ENCODE peak calls at places on chromosomes 1 and 21, in six cellular contexts. B, P, V, E, O and F are unnamed samples.

GRCh38 chr1:41728403-41729202 is 190.1 kb downstream of the HIVEP3 start:
- DNase-seq in V (peak; percentile 60), P (no peak), B (no peak), E (peak; percentile 80), O (no peak), F (no peak)

GRCh38 chr1:169124459-169124858 is 18.0 kb downstream of the ATP1B1 start:
- DNase-seq in V (no peak), P (no peak), E (no peak), O (no peak), B (no peak), F (no peak)

GRCh38 chr1:109776206-109776835 is 12.6 kb upstream of the EPS8L3 start:
- DNase-seq in V (no peak), B (peak; percentile 43), O (no peak), E (no peak), P (no peak), F (no peak)

GRCh38 chr1:22105611-22106207 is 37.2 kb downstream of the WNT4 start:
- DNase-seq in O (peak; percentile 57), V (peak; percentile 40), E (peak; percentile 30), P (no peak), B (no peak), F (no peak)

GRCh38 chr1:203915811-203916210 is 54.4 kb downstream of the SNRPE start:
- DNase-seq in V (no peak), B (no peak), P (no peak), O (peak; percentile 88), E (no peak), F (no peak)

GRCh38 chr1:181097242-181097641 is 8.7 kb downstream of the IER5 start:
- DNase-seq in P (no peak), B (no peak), E (no peak), O (no peak), V (no peak), F (no peak)

GRCh38 chr1:118914379-118915161 is 73.6 kb downstream of the TBX15 start:
- DNase-seq in P (no peak), O (no peak), B (no peak), E (no peak), V (no peak), F (peak; percentile 77)

GRCh38 chr21:46060596-46061061 is 37.3 kb upstream of the COL6A2 start:
- DNase-seq in V (peak; percentile 99), E (peak; percentile 28), P (peak; percentile 47), B (peak; percentile 44), O (peak; percentile 97), F (peak; percentile 36)

GRCh38 chr1:14570514-14570913 is 28.0 kb upstream of the KAZN start:
- DNase-seq in P (no peak), B (no peak), E (no peak), O (no peak), V (no peak), F (no peak)

GRCh38 chr1:14910947-14911721 is 242.4 kb upstream of the TMEM51 start:
- DNase-seq in O (no peak), E (no peak), V (peak; percentile 31), P (no peak), B (peak; percentile 15), F (no peak)

GRCh38 chr1:24875257-24875656 is 54.8 kb downstream of the RUNX3 start:
- DNase-seq in E (no peak), O (no peak), B (no peak), V (no peak), P (no peak), F (no peak)

GRCh38 chr1:186878356-186878755 is 49.6 kb downstream of the PLA2G4A start:
- DNase-seq in P (no peak), B (no peak), O (no peak), V (no peak), E (no peak), F (no peak)

GRCh38 chr21:37770496-37770895 is 145.8 kb downstream of the KCNJ6 start:
- DNase-seq in B (no peak), V (no peak), P (no peak), O (no peak), E (no peak), F (no peak)

GRCh38 chr1:41711581-41711980 is 207.1 kb downstream of the HIVEP3 start:
- DNase-seq in E (no peak), B (no peak), V (no peak), P (no peak), O (no peak), F (no peak)

GRCh38 chr1:60228253-60228594 is 154.7 kb upstream of the C1orf87 start:
- DNase-seq in O (no peak), V (no peak), B (no peak), E (no peak), P (no peak), F (no peak)

GRCh38 chr1:235888119-235888643 is 21.5 kb upstream of the LYST start:
- DNase-seq in E (peak; percentile 65), V (no peak), B (no peak), O (no peak), P (no peak), F (no peak)

GRCh38 chr1:161119379-161120061 is 1.6 kb downstream of the NIT1 start:
- DNase-seq in O (peak; percentile 71), P (peak; percentile 34), B (peak; percentile 75), E (peak; percentile 68), V (peak; percentile 62), F (peak; percentile 87)